ENCODE peak calls at places on chromosomes 12 and 14, in five cellular contexts. A is germinal center, J is stromal cell of bone marrow, D is left cardiac atrium, Z is HFFc6. Q is an unnamed sample.

GRCh38 chr14:95533822-95534221 is 1.0 kb upstream of the GLRX5 start:
- DNase-seq in D (no peak), A (no peak), Z (no peak), J (no peak), Q (no peak)

GRCh38 chr14:84465890-84466289 is 1064.1 kb upstream of the FLRT2 start:
- DNase-seq in A (no peak), Z (no peak), D (no peak), J (no peak), Q (no peak)

GRCh38 chr14:104333903-104334811 is 195.8 kb downstream of the KIF26A start:
- DNase-seq in Z (no peak), J (no peak), D (no peak), A (no peak), Q (no peak)

GRCh38 chr12:55673638-55674037 is 34.1 kb downstream of the ITGA7 start:
- DNase-seq in J (no peak), A (peak; percentile 42), D (no peak), Z (no peak), Q (no peak)

GRCh38 chr14:78414172-78414571 is 244.0 kb downstream of the NRXN3 start:
- DNase-seq in A (no peak), D (no peak), Z (no peak), J (no peak), Q (no peak)

GRCh38 chr12:110079477-110080400 is 31.4 kb upstream of the C12orf76 start:
- DNase-seq in J (no peak), A (peak; percentile 80), Z (no peak), D (peak; percentile 63), Q (no peak)

GRCh38 chr14:100554082-100554677 is 33.0 kb downstream of the BEGAIN start:
- DNase-seq in A (no peak), Z (no peak), J (no peak), D (peak; percentile 75), Q (no peak)

GRCh38 chr12:21852251-21852650 is 77.7 kb upstream of the KCNJ8 start:
- DNase-seq in D (no peak), Z (peak; percentile 17), A (no peak), J (peak; percentile 68), Q (peak; percentile 3)

GRCh38 chr12:132647858-132648257 is 29.3 kb downstream of the P2RX2 start:
- DNase-seq in D (no peak), Z (no peak), A (no peak), J (no peak), Q (no peak)

GRCh38 chr12:121241203-121241970 is 31.5 kb downstream of the P2RX4 start:
- DNase-seq in D (no peak), Z (no peak), J (no peak), A (no peak), Q (no peak)

GRCh38 chr14:53493310-53493709 is 340.2 kb upstream of the DDHD1 start:
- DNase-seq in Z (no peak), A (no peak), J (no peak), D (no peak), Q (no peak)

GRCh38 chr12:2544213-2544612 is 250.6 kb upstream of the FKBP4 start:
- DNase-seq in Z (no peak), D (no peak), J (no peak), A (no peak), Q (no peak)

GRCh38 chr12:116320839-116321238 is 43.3 kb upstream of the MED13L start:
- DNase-seq in D (no peak), Z (no peak), J (peak; percentile 91), A (no peak), Q (no peak)

GRCh38 chr14:87529081-87529480 is 463.9 kb downstream of the GALC start:
- DNase-seq in D (no peak), Z (no peak), J (no peak), A (no peak), Q (no peak)

GRCh38 chr12:128879898-128880764 is 26.9 kb downstream of the GLT1D1 start:
- DNase-seq in Z (no peak), J (no peak), A (no peak), D (no peak), Q (no peak)

GRCh38 chr12:29157486-29157946 is 8.4 kb downstream of the FAR2 start:
- DNase-seq in Z (no peak), A (no peak), D (no peak), J (peak; percentile 70), Q (no peak)

GRCh38 chr12:96193725-96194571 is at the start of gene ELK3:
- DNase-seq in Z (peak; percentile 48), A (peak; percentile 77), J (no peak), D (peak; percentile 80), Q (no peak)

GRCh38 chr12:9406564-9407424 is 198.6 kb upstream of the PZP start:
- DNase-seq in D (no peak), J (no peak), Z (no peak), A (no peak), Q (no peak)

GRCh38 chr14:77007975-77008421 is 20.5 kb downstream of the IRF2BPL start:
- DNase-seq in A (no peak), Z (no peak), D (no peak), J (no peak), Q (no peak)

GRCh38 chr12:109599087-109599486 is 25.5 kb downstream of the MVK start:
- DNase-seq in A (no peak), Z (no peak), D (no peak), J (no peak), Q (no peak)

GRCh38 chr12:14111230-14111865 is 129.9 kb upstream of the GRIN2B start:
- DNase-seq in A (peak; percentile 77), Z (no peak), J (no peak), D (no peak), Q (no peak)

GRCh38 chr14:40656301-40656700 is 950.4 kb upstream of the LRFN5 start:
- DNase-seq in Z (no peak), D (no peak), A (no peak), J (no peak), Q (no peak)

GRCh38 chr14:73787760-73788508 is 63.7 kb upstream of the PTGR2 start:
- DNase-seq in Z (no peak), A (no peak), J (no peak), D (no peak), Q (no peak)

GRCh38 chr12:111041091-111041490 is 120.7 kb upstream of the MYL2 start:
- DNase-seq in Z (no peak), J (no peak), A (no peak), D (no peak), Q (no peak)

GRCh38 chr12:28683371-28683770 is 465.7 kb upstream of the FAR2 start:
- DNase-seq in D (no peak), Z (no peak), A (no peak), J (no peak), Q (no peak)

GRCh38 chr12:128840862-128841468 is 12.3 kb upstream of the GLT1D1 start:
- DNase-seq in Z (no peak), A (peak; percentile 31), D (no peak), J (no peak), Q (no peak)

GRCh38 chr12:58349161-58349560 is 407.8 kb downstream of the ATP23 start:
- DNase-seq in J (no peak), Z (no peak), D (no peak), A (no peak), Q (no peak)

GRCh38 chr12:127565241-127565640 is 701.7 kb upstream of the TMEM132C start:
- DNase-seq in A (no peak), Z (no peak), J (no peak), D (no peak), Q (no peak)

GRCh38 chr12:123714302-123714627 is 2.1 kb downstream of the ATP6V0A2 start:
- DNase-seq in J (no peak), D (no peak), A (no peak), Z (no peak), Q (no peak)

GRCh38 chr14:70397746-70398145 is 19.1 kb downstream of the SYNJ2BP start:
- DNase-seq in A (no peak), Z (no peak), J (no peak), D (no peak), Q (no peak)

GRCh38 chr12:116559330-116560080 is at the start of gene MAP1LC3B2:
- DNase-seq in Z (no peak), A (peak; percentile 85), D (peak; percentile 51), J (peak; percentile 87), Q (peak; percentile 43)

GRCh38 chr14:33352821-33353220 is 414.1 kb downstream of the NPAS3 start:
- DNase-seq in Z (no peak), D (no peak), A (no peak), J (no peak), Q (no peak)

GRCh38 chr12:132151145-132151765 is 7.0 kb downstream of the NOC4L start:
- DNase-seq in D (no peak), A (no peak), Z (no peak), J (no peak), Q (no peak)

GRCh38 chr12:29582677-29583076 is 85.2 kb upstream of the OVCH1 start:
- DNase-seq in D (peak; percentile 39), A (no peak), J (no peak), Z (no peak), Q (no peak)

GRCh38 chr12:115000038-115000437 is 316.1 kb upstream of the TBX3 start:
- DNase-seq in A (peak; percentile 5), J (no peak), D (no peak), Z (peak; percentile 27), Q (no peak)